ENCODE peak calls at places on chromosomes 13 and 19, in eight cellular contexts. J is T-cell, P is stomach, I is ELR, Z is H9, Y is HFF-Myc, W is iris pigment epithelial cell, X is fibroblast of pulmonary artery. S is an unnamed sample.
A peak's percentile ranks its signal among the peaks of the same experiment; 100 is the strongest.

GRCh38 chr19:10270616-10271394 is at the start of gene ICAM1:
- DNase-seq in J (peak; percentile 64), P (peak; percentile 72), I (peak; percentile 92), Z (peak; percentile 88), Y (no peak), W (peak; percentile 92), X (peak; percentile 95), S (peak; percentile 76)

GRCh38 chr19:12769689-12770088 is 5.7 kb downstream of the HOOK2 start:
- DNase-seq in J (no peak), P (peak; percentile 54), I (no peak), Z (peak; percentile 93), Y (no peak), W (no peak), X (no peak), S (peak; percentile 78)

GRCh38 chr19:4455742-4456565 is 1.6 kb downstream of the UBXN6 start:
- DNase-seq in J (no peak), P (no peak), I (peak; percentile 65), Z (no peak), Y (no peak), W (peak; percentile 84), X (peak; percentile 78), S (no peak)

GRCh38 chr13:91014696-91015095 is 332.8 kb upstream of the MIR17HG start:
- DNase-seq in J (no peak), P (no peak), I (no peak), Z (no peak), Y (no peak), W (no peak), X (peak; percentile 14), S (no peak)

GRCh38 chr13:90968510-90968909 is 379.0 kb upstream of the MIR17HG start:
- DNase-seq in J (no peak), P (no peak), I (peak; percentile 61), Z (peak; percentile 48), Y (no peak), W (peak; percentile 1), X (peak; percentile 10), S (no peak)

GRCh38 chr19:31962565-31962996 is 382.8 kb upstream of the ZNF507 start:
- DNase-seq in J (no peak), P (no peak), I (no peak), Z (no peak), Y (no peak), W (no peak), X (no peak), S (no peak)

GRCh38 chr13:46388846-46389245 is 1.8 kb upstream of the RUBCNL start:
- DNase-seq in J (no peak), P (no peak), I (no peak), Z (no peak), Y (no peak), W (no peak), X (no peak), S (no peak)

GRCh38 chr13:98653471-98653985 is 76.6 kb upstream of the STK24 start:
- DNase-seq in J (peak; percentile 70), P (peak; percentile 88), I (peak; percentile 82), Z (peak; percentile 91), Y (peak; percentile 59), W (peak; percentile 71), X (peak; percentile 79), S (peak; percentile 95)

GRCh38 chr19:23698711-23699520 is 11.9 kb upstream of the ZNF675 start:
- DNase-seq in J (no peak), P (peak; percentile 27), I (peak; percentile 38), Z (peak; percentile 38), Y (no peak), W (peak; percentile 15), X (no peak), S (peak; percentile 79)

GRCh38 chr19:45451181-45451849 is 16.5 kb upstream of the FOSB start:
- DNase-seq in J (peak; percentile 50), P (peak; percentile 33), I (peak; percentile 54), Z (no peak), Y (no peak), W (peak; percentile 77), X (peak; percentile 62), S (peak; percentile 54)

GRCh38 chr13:77029436-77029835 is 2.5 kb upstream of the FBXL3 start:
- DNase-seq in J (no peak), P (no peak), I (no peak), Z (no peak), Y (no peak), W (no peak), X (no peak), S (no peak)

GRCh38 chr19:31339405-31339804 is 9.8 kb downstream of the TSHZ3 start:
- DNase-seq in J (no peak), P (no peak), I (no peak), Z (peak; percentile 21), Y (no peak), W (no peak), X (no peak), S (no peak)

GRCh38 chr13:72204291-72204690 is 337.3 kb upstream of the DACH1 start:
- DNase-seq in J (no peak), P (no peak), I (peak; percentile 55), Z (no peak), Y (no peak), W (peak; percentile 59), X (peak; percentile 26), S (no peak)

GRCh38 chr13:21691928-21692327 is 21.1 kb downstream of the FGF9 start:
- DNase-seq in J (no peak), P (no peak), I (no peak), Z (no peak), Y (no peak), W (no peak), X (no peak), S (no peak)

GRCh38 chr19:49689133-49690072 is at the start of gene ADM5:
- DNase-seq in J (peak; percentile 28), P (peak; percentile 77), I (peak; percentile 51), Z (peak; percentile 82), Y (no peak), W (no peak), X (no peak), S (no peak)

GRCh38 chr13:48402325-48402962 is 10.5 kb downstream of the LPAR6 start:
- DNase-seq in J (no peak), P (no peak), I (peak; percentile 33), Z (no peak), Y (no peak), W (no peak), X (no peak), S (no peak)

GRCh38 chr19:49559928-49560327 is 20.4 kb downstream of the NOSIP start:
- DNase-seq in J (no peak), P (no peak), I (no peak), Z (peak; percentile 50), Y (no peak), W (no peak), X (no peak), S (peak; percentile 33)

GRCh38 chr19:12675940-12676339 is 5.7 kb downstream of the DHPS start:
- DNase-seq in J (no peak), P (no peak), I (no peak), Z (no peak), Y (no peak), W (no peak), X (no peak), S (no peak)

GRCh38 chr13:94345374-94346195 is 133.9 kb downstream of the DCT start:
- DNase-seq in J (no peak), P (no peak), I (peak; percentile 38), Z (no peak), Y (peak; percentile 63), W (peak; percentile 49), X (peak; percentile 70), S (no peak)

GRCh38 chr13:64471916-64472315 is 2758.2 kb downstream of the PCDH9 start:
- DNase-seq in J (no peak), P (no peak), I (peak; percentile 72), Z (no peak), Y (peak; percentile 7), W (peak; percentile 67), X (peak; percentile 73), S (no peak)

GRCh38 chr13:70171151-70171550 is 62.9 kb upstream of the KLHL1 start:
- DNase-seq in J (no peak), P (no peak), I (peak; percentile 57), Z (no peak), Y (no peak), W (peak; percentile 16), X (no peak), S (no peak)

GRCh38 chr19:45186509-45187334 is 8.1 kb downstream of the BLOC1S3 start:
- DNase-seq in J (no peak), P (no peak), I (no peak), Z (no peak), Y (no peak), W (peak; percentile 9), X (no peak), S (no peak)

GRCh38 chr19:32873560-32873959 is 4.0 kb upstream of the SLC7A9 start:
- DNase-seq in J (no peak), P (no peak), I (no peak), Z (no peak), Y (no peak), W (no peak), X (no peak), S (no peak)

GRCh38 chr19:33462112-33462726 is 59.4 kb downstream of the PEPD start:
- DNase-seq in J (no peak), P (no peak), I (no peak), Z (peak; percentile 16), Y (no peak), W (no peak), X (no peak), S (no peak)

GRCh38 chr19:49422407-49423277 is 599 bp downstream of the PTH2 start:
- DNase-seq in J (peak; percentile 43), P (no peak), I (peak; percentile 29), Z (peak; percentile 88), Y (no peak), W (peak; percentile 36), X (peak; percentile 26), S (no peak)

GRCh38 chr13:111531505-111531904 is 211.1 kb downstream of the TEX29 start:
- DNase-seq in J (no peak), P (no peak), I (no peak), Z (no peak), Y (no peak), W (peak; percentile 7), X (peak; percentile 3), S (no peak)

GRCh38 chr13:37708101-37708500 is 109.5 kb upstream of the POSTN start:
- DNase-seq in J (no peak), P (no peak), I (no peak), Z (no peak), Y (no peak), W (no peak), X (no peak), S (no peak)

GRCh38 chr13:47588676-47589075 is 412.4 kb downstream of the SUCLA2 start:
- DNase-seq in J (no peak), P (no peak), I (no peak), Z (no peak), Y (no peak), W (no peak), X (no peak), S (no peak)

GRCh38 chr13:30453727-30454126 is 12.0 kb downstream of the HMGB1 start:
- DNase-seq in J (no peak), P (no peak), I (peak; percentile 60), Z (no peak), Y (no peak), W (peak; percentile 43), X (peak; percentile 40), S (no peak)

GRCh38 chr19:21197589-21198295 is 55.9 kb downstream of the ZNF431 start:
- DNase-seq in J (no peak), P (no peak), I (no peak), Z (no peak), Y (no peak), W (peak; percentile 71), X (peak; percentile 62), S (no peak)

GRCh38 chr19:46478356-46478986 is 7.1 kb upstream of the PNMA8A start:
- DNase-seq in J (no peak), P (no peak), I (peak; percentile 27), Z (no peak), Y (no peak), W (peak; percentile 41), X (peak; percentile 60), S (no peak)

GRCh38 chr13:93098972-93099371 is 127.6 kb upstream of the GPC6 start:
- DNase-seq in J (no peak), P (peak; percentile 44), I (no peak), Z (no peak), Y (no peak), W (no peak), X (no peak), S (peak; percentile 32)

GRCh38 chr13:97468331-97468730 is 34.4 kb downstream of the RAP2A start:
- DNase-seq in J (no peak), P (no peak), I (no peak), Z (no peak), Y (no peak), W (peak; percentile 58), X (peak; percentile 93), S (no peak)

GRCh38 chr19:6015841-6016545 is 38.1 kb upstream of the RANBP3 start:
- DNase-seq in J (no peak), P (no peak), I (no peak), Z (no peak), Y (no peak), W (no peak), X (no peak), S (no peak)